ENCODE peak calls at places on chromosomes 2 and 18, in five cellular contexts. Z, E, A, R and D are unnamed samples.

GRCh38 chr2:72750977-72751639 is 74.7 kb downstream of the EXOC6B start:
- DNase-seq in R (no peak), Z (no peak), A (no peak), E (no peak), D (no peak)

GRCh38 chr2:31526946-31527345 is 53.8 kb downstream of the SRD5A2 start:
- DNase-seq in R (no peak), A (no peak), E (no peak), Z (no peak), D (no peak)

GRCh38 chr2:174120346-174120745 is 128.0 kb downstream of the OLA1 start:
- DNase-seq in E (no peak), A (no peak), Z (no peak), R (peak), D (no peak)

GRCh38 chr2:192216336-192216735 is 21.6 kb upstream of the TMEFF2 start:
- DNase-seq in Z (no peak), A (no peak), E (no peak), R (no peak), D (no peak)

GRCh38 chr2:129881786-129882396 is 97.6 kb upstream of the RAB6C start:
- DNase-seq in A (no peak), E (no peak), R (no peak), Z (no peak), D (no peak)

GRCh38 chr2:135829420-135829983 is 7.5 kb downstream of the LCT start:
- DNase-seq in A (no peak), E (no peak), Z (no peak), R (no peak), D (no peak)

GRCh38 chr18:76546282-76546572 is 51.2 kb upstream of the ZNF516 start:
- DNase-seq in R (no peak), Z (no peak), A (no peak), E (no peak), D (no peak)

GRCh38 chr2:70926042-70926441 is 9.7 kb upstream of the ATP6V1B1 start:
- DNase-seq in Z (no peak), E (no peak), R (no peak), A (no peak), D (no peak)

GRCh38 chr2:123061534-123061933 is 963.6 kb upstream of the CNTNAP5 start:
- DNase-seq in R (no peak), E (no peak), A (no peak), Z (no peak), D (no peak)

GRCh38 chr2:36780231-36780808 is 83.8 kb downstream of the VIT start:
- DNase-seq in Z (no peak), E (no peak), R (peak), A (no peak), D (no peak)

GRCh38 chr2:125324273-125324672 is 1299.2 kb downstream of the CNTNAP5 start:
- DNase-seq in A (no peak), Z (no peak), R (no peak), E (no peak), D (no peak)

GRCh38 chr18:12630136-12630535 is 27.8 kb downstream of the SPIRE1 start:
- DNase-seq in A (no peak), R (peak), E (no peak), Z (no peak), D (no peak)

GRCh38 chr18:24068945-24069693 is 54.6 kb downstream of the TTC39C start:
- DNase-seq in A (no peak), Z (no peak), R (no peak), E (no peak), D (no peak)

GRCh38 chr2:36246320-36246990 is 109.1 kb upstream of the CRIM1 start:
- DNase-seq in Z (no peak), R (no peak), A (no peak), E (no peak), D (no peak)

GRCh38 chr2:231297108-231297908 is 98.2 kb upstream of the B3GNT7 start:
- DNase-seq in A (peak), E (peak), Z (peak), R (peak), D (peak)

GRCh38 chr18:23283933-23284430 is 148.7 kb downstream of the CABLES1 start:
- DNase-seq in E (no peak), A (no peak), R (peak), Z (no peak), D (no peak)

GRCh38 chr2:120552800-120553471 is 182.7 kb upstream of the GLI2 start:
- DNase-seq in Z (peak), E (peak), R (peak), A (peak), D (peak)

DNA sequence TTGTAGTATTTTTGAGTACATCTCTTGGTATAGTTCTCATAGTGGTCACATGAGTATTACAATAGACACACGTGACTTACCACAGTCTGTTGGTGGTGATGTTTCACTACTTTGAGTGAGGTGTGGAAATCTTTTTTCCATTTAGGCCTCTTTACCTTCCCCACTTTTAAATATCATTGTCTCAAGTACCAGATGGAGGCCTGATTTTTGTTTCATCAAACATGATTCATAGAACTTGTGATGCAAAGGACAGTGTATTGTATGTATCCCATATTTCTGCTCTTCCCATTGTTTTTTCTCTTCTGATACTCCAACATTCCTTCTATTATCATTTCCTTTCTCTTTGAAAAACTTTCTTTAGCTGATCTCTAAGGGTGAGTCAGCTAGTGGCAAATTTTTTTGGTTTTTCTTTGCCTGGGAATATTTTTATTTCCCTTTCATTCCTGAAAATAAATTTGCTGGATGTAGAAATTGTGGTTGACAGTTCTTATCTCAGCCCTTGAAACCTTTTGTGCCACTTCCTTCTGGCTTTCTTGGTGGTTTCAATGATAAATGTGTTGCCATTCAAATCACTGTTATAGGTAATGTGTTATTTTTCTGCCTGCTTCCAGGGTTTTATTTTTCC is 32.8 kb downstream of the RFX8 start:
- DNase-seq in R (peak), A (no peak), E (no peak), Z (no peak), D (no peak)
- H3K27ac ChIP-seq in R (peak), A (no peak), E (no peak), Z (peak), D (no peak)

DNA sequence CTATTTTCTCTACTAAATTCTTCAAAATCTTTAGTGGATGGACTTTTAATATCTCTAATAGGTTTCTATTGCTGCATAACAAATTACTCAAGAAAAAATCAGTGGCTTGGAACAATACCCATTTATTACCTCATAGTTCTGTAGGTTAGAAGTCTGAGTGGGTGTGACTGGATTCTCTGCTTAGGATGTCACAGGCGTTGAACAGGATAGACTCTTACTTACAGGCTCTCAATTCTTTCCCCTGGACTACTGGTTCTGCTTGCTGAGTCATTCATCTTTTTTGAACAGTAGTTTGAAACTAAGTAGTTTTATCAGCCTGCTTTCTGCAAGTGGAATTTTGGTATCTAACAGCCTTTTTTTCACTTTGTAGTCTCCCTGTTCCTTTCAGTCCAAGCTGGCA is 265.4 kb downstream of the ZNF385B start:
- DNase-seq in E (no peak), Z (no peak), A (no peak), R (peak), D (no peak)
- H3K27ac ChIP-seq in E (no peak), Z (no peak), A (no peak), R (peak), D (no peak)

GRCh38 chr2:205687018-205687956 is 5.0 kb downstream of the NRP2 start:
- DNase-seq in Z (no peak), E (no peak), A (no peak), R (no peak), D (no peak)
- H3K27ac ChIP-seq in Z (peak), E (no peak), A (no peak), R (no peak), D (no peak)

GRCh38 chr2:108916397-108917077 is 72.5 kb downstream of the EDAR start:
- DNase-seq in Z (no peak), E (peak), A (no peak), R (no peak), D (no peak)
- H3K27ac ChIP-seq in Z (no peak), E (no peak), A (no peak), R (no peak), D (no peak)